ENCODE peak calls at places on chromosomes 3 and 15, in six cellular contexts. X is left lung, B is left ventricle myocardium inferior, E is hepatocyte, Q is GM13977, O is adrenal gland. V is an unnamed sample.

GRCh38 chr15:65558997-65559760 is 28.9 kb downstream of the HACD3 start:
- DNase-seq in E (no peak), O (no peak), X (no peak), Q (no peak), B (no peak), V (no peak)

GRCh38 chr15:39344662-39345141 is 236.2 kb upstream of the THBS1 start:
- DNase-seq in B (no peak), E (no peak), O (no peak), X (no peak), Q (no peak), V (no peak)

GRCh38 chr3:15204005-15204404 is 2.0 kb upstream of the CAPN7 start:
- DNase-seq in X (peak), Q (no peak), E (peak), O (no peak), B (no peak), V (no peak)

GRCh38 chr3:127771746-127772145 is 50.6 kb downstream of the MGLL start:
- DNase-seq in O (no peak), E (no peak), Q (no peak), B (no peak), X (no peak), V (no peak)

GRCh38 chr3:38623539-38623938 is 25.9 kb downstream of the SCN5A start:
- DNase-seq in E (no peak), Q (no peak), B (no peak), O (no peak), X (no peak), V (no peak)

GRCh38 chr3:76497636-76498035 is 542.3 kb upstream of the ROBO2 start:
- DNase-seq in B (no peak), E (no peak), X (no peak), Q (no peak), O (no peak), V (no peak)

GRCh38 chr3:8762607-8763377 is 6.6 kb downstream of the OXTR start:
- DNase-seq in X (no peak), E (no peak), O (peak), B (no peak), Q (no peak), V (no peak)

GRCh38 chr3:5016218-5017161 is 37.3 kb downstream of the BHLHE40 start:
- DNase-seq in Q (no peak), E (peak), O (peak), B (no peak), X (peak), V (peak)

GRCh38 chr3:4688411-4688810 is 195.3 kb downstream of the ITPR1 start:
- DNase-seq in Q (no peak), B (no peak), E (peak), X (no peak), O (no peak), V (no peak)

GRCh38 chr3:71581981-71582611 is 1.4 kb downstream of the FOXP1 start:
- DNase-seq in X (peak), O (peak), B (peak), E (peak), Q (peak), V (peak)

GRCh38 chr3:99925584-99925983 is 107.9 kb downstream of the CMSS1 start:
- DNase-seq in B (peak), E (peak), X (peak), O (peak), Q (no peak), V (no peak)

GRCh38 chr3:154040283-154040682 is 80.9 kb upstream of the ARHGEF26 start:
- DNase-seq in E (peak), O (no peak), B (no peak), X (no peak), Q (no peak), V (no peak)

GRCh38 chr3:29281265-29282228 is 676 bp downstream of the RBMS3 start:
- DNase-seq in O (peak), X (no peak), B (no peak), Q (peak), E (peak), V (peak)

GRCh38 chr15:64437982-64438381 is 22.4 kb upstream of the ZNF609 start:
- DNase-seq in B (no peak), O (no peak), E (no peak), Q (no peak), X (no peak), V (no peak)

GRCh38 chr3:122998206-122998605 is 29.4 kb downstream of the SEMA5B start:
- DNase-seq in B (no peak), X (no peak), Q (no peak), O (no peak), E (no peak), V (no peak)

GRCh38 chr3:73080201-73080966 is 18.9 kb downstream of the EBLN2 start:
- DNase-seq in Q (peak), B (no peak), X (no peak), O (no peak), E (no peak), V (peak)

DNA sequence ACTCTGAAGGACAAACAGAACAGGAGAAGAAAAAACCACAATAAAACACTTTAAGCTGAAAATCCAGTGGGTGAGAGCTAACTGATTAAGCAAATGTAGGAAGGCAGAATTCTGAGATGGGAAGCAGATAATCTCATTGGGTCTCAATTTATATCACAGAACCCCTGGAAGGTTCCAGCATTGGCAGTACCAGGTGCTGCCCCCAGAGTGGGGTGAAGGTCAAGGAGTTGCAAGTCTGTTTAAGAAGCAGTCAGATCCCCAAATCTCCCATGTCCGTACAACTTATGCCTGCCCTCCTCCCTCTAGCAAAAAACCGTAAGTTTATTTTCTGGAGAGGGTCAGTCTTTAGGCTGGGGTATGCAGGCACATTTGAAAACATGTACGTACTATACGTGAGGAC is 45.1 kb downstream of the PXK start:
- DNase-seq in E (no peak), Q (no peak), O (no peak), B (no peak), X (no peak), V (no peak)
- TF ChIP-seq CTCF in E (no peak), Q (no peak), O (no peak), B (no peak), X (no peak), V (no peak)

DNA sequence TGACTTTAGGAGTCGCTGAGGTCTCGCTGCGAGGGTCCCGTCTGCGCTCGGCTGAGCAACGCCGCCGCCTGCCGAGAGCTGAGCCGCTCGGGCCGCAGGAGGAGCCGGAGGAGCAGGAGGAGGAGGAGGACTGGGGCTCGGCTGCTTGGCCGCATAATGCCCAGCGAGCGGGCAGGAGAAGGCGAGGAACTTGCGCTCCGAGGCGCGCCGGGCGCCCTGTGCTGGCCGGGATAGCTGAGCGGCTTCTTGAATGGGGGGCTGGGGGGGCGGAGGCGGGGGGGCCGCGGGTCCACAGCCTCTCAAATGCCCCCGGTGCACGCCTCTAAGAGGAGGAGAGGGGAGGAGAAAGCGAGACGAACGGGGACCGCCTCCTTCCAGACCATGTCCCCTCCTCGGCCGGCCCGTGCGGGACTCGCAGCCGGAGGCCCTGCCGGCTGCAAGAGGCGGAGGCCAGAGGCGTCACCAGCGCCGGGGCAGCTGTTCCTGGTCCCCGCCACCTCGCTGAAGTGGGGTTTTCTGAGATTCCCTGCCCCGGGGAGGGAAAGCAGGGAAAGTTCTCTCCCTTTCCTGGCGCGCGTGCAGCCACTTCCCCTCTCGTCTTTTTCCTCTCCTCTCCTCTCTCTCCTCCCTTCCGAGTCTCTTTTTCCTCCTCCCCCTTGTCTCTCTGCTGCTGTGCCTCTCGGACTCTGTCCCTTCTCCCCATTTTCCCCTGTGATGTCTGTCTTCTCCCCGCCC is at the start of gene ADAMTS9:
- DNase-seq in B (peak), X (peak), Q (no peak), E (peak), O (peak), V (peak)
- TF ChIP-seq CTCF in B (no peak), X (no peak), Q (no peak), E (no peak), O (no peak), V (no peak)

GRCh38 chr15:68385671-68386586 is 46.0 kb downstream of the ITGA11 start:
- DNase-seq in X (peak), B (no peak), E (no peak), Q (no peak), O (peak), V (no peak)
- TF ChIP-seq CTCF in X (no peak), B (no peak), E (no peak), Q (no peak), O (no peak), V (no peak)

GRCh38 chr3:179276743-179277142 is 25.8 kb upstream of the KCNMB3 start:
- DNase-seq in X (no peak), O (no peak), B (no peak), E (no peak), Q (no peak), V (no peak)

GRCh38 chr3:179276001-179276400 is 25.1 kb upstream of the KCNMB3 start:
- DNase-seq in B (no peak), X (no peak), E (no peak), Q (no peak), O (no peak), V (no peak)

GRCh38 chr3:179268400-179269051 is 17.6 kb upstream of the KCNMB3 start:
- DNase-seq in Q (no peak), B (no peak), E (no peak), X (no peak), O (no peak), V (no peak)

GRCh38 chr3:179269152-179269707 is 18.3 kb upstream of the KCNMB3 start:
- DNase-seq in Q (no peak), E (no peak), B (no peak), O (no peak), X (no peak), V (no peak)

GRCh38 chr3:179272385-179272784 is 21.5 kb upstream of the KCNMB3 start:
- DNase-seq in E (no peak), Q (no peak), O (no peak), X (no peak), B (no peak), V (no peak)
- TF ChIP-seq CTCF in E (no peak), Q (peak), O (peak), X (no peak), B (peak), V (no peak)

DNA sequence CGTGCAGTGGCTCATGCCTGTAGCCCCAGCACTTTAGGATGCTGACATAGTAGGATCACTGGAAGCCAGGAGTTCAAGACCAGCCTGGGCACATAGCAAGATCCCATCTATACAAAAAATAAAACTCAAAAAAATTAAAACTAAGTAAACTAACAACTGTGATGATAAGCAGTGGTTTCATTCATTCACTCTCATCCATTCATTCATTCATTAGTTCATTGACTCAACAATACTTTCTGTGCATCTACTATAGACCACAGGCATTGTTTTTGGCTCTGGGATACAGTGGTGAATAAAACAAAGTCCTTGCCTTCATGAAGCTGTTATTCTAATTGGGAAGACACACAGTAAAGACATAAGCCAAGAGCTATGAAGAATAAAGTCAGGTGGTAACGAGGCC is 7.5 kb upstream of the TMEM212 start:
- DNase-seq in X (no peak), B (no peak), E (no peak), Q (no peak), O (no peak), V (no peak)
- TF ChIP-seq CTCF in X (no peak), B (no peak), E (no peak), Q (no peak), O (no peak), V (no peak)

DNA sequence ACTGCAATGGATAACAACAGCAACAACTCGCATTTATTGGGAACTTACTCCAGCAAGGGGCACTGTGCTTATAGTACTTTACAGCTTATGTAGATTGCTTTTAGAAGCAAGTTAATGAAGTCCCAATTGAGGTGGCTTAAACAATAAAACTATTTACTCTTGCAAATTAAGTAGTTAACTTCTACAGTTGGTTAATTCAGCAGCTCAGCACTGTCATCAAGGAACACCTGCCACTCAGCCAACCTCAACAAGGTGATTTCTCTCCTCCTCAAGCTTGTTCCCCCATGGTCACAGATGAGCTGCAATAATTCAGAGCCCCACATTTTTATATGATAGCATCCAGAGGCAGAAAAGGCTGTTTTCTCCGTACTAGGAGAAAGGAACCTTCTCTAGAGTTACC is 124.2 kb downstream of the RASA2 start:
- DNase-seq in X (no peak), O (no peak), E (no peak), Q (no peak), B (no peak), V (no peak)
- TF ChIP-seq CTCF in X (no peak), O (no peak), E (no peak), Q (no peak), B (no peak), V (no peak)

GRCh38 chr15:77907824-77908751 is 169.4 kb downstream of the TBC1D2B start:
- DNase-seq in E (peak), Q (peak), O (peak), B (no peak), X (no peak), V (peak)
- TF ChIP-seq CTCF in E (no peak), Q (peak), O (peak), B (peak), X (peak), V (peak)

DNA sequence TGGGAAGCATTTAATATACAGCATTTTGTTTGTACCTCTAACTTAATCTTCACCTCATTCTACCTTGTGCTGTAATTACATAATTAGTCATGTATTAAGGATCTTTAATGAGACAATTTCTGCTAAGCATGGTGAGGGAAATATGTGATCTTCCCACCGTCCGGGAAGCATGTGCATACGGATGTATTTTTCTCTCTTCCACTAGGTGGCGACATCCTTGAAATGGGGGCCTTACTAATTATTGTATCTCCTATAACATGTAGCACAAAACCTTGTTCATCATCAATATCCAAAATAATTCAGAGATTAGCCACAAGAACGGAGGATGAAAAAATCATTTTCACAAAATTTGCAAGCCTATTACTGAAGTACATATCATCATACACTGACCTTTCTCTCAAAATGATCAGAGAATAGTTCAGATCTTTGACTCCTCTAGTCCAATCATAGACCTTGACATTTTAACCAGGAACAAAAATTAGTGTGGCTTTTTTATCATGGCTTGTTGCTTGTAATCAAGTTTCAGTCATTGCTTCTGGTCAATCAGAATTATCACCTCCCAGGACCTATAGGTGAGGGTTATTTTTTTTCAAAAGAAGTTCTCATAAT is 148.9 kb upstream of the GBE1 start:
- DNase-seq in Q (peak), O (no peak), E (peak), B (no peak), X (no peak), V (no peak)
- TF ChIP-seq CTCF in Q (peak), O (peak), E (peak), B (peak), X (peak), V (peak)

GRCh38 chr3:58488962-58489361 is 2.9 kb upstream of the KCTD6 start:
- DNase-seq in B (no peak), E (no peak), O (no peak), X (no peak), Q (no peak), V (no peak)

GRCh38 chr3:58494107-58494506 is 2.2 kb downstream of the KCTD6 start:
- DNase-seq in Q (no peak), O (no peak), E (no peak), X (no peak), B (no peak), V (no peak)

GRCh38 chr3:58492385-58492970 is 582 bp downstream of the KCTD6 start:
- DNase-seq in X (no peak), B (no peak), O (no peak), E (no peak), Q (peak), V (peak)

GRCh38 chr3:58490860-58491501 is 915 bp upstream of the KCTD6 start:
- DNase-seq in B (peak), Q (no peak), E (no peak), X (no peak), O (peak), V (no peak)

GRCh38 chr3:58491506-58492384 is at the start of gene KCTD6:
- DNase-seq in X (peak), Q (peak), E (peak), B (peak), O (peak), V (peak)
- TF ChIP-seq CTCF in X (peak), Q (peak), E (peak), B (peak), O (peak), V (peak)

V was measured in GM13976.